ENCODE peak calls at places on chromosome 21, in nine cellular contexts. One of them, this sample, is unnamed.

GRCh38 chr21:39386194-39386593 is 37.3 kb upstream of the HMGN1 start:
- DNase-seq in iris pigment epithelial cell: no peak
- DNase-seq in HT1080: no peak
- DNase-seq in fibroblast of mammary gland: peak; percentile 51
- DNase-seq in transverse colon: no peak
- DNase-seq in AML-193: no peak
- DNase-seq in T-helper 2 cell treated with Interferon-gamma antibody and Interleukin-4, amounts not matched to agents 5 μg/mL and 100 μg/mL, for 36 hours: no peak
- DNase-seq in dermis microvascular lymphatic vessel endothelial cell: no peak
- DNase-seq in PC-3: no peak
- DNase-seq in this sample: no peak

GRCh38 chr21:14613496-14613895 is 67.4 kb upstream of the SAMSN1 start:
- DNase-seq in iris pigment epithelial cell: peak; percentile 10
- DNase-seq in HT1080: no peak
- DNase-seq in fibroblast of mammary gland: no peak
- DNase-seq in transverse colon: no peak
- DNase-seq in AML-193: no peak
- DNase-seq in T-helper 2 cell treated with Interferon-gamma antibody and Interleukin-4, amounts not matched to agents 5 μg/mL and 100 μg/mL, for 36 hours: no peak
- DNase-seq in dermis microvascular lymphatic vessel endothelial cell: no peak
- DNase-seq in PC-3: no peak
- DNase-seq in this sample: no peak

GRCh38 chr21:16942703-16943102 is 570.1 kb upstream of the CXADR start:
- DNase-seq in iris pigment epithelial cell: peak; percentile 27
- DNase-seq in HT1080: peak; percentile 30
- DNase-seq in fibroblast of mammary gland: peak; percentile 45
- DNase-seq in transverse colon: no peak
- DNase-seq in AML-193: no peak
- DNase-seq in T-helper 2 cell treated with Interferon-gamma antibody and Interleukin-4, amounts not matched to agents 5 μg/mL and 100 μg/mL, for 36 hours: no peak
- DNase-seq in dermis microvascular lymphatic vessel endothelial cell: peak; percentile 22
- DNase-seq in PC-3: peak; percentile 6
- DNase-seq in this sample: no peak

GRCh38 chr21:31987696-31988095 is 114.9 kb downstream of the HUNK start:
- DNase-seq in iris pigment epithelial cell: no peak
- DNase-seq in HT1080: no peak
- DNase-seq in fibroblast of mammary gland: no peak
- DNase-seq in transverse colon: peak; percentile 60
- DNase-seq in AML-193: no peak
- DNase-seq in T-helper 2 cell treated with Interferon-gamma antibody and Interleukin-4, amounts not matched to agents 5 μg/mL and 100 μg/mL, for 36 hours: no peak
- DNase-seq in dermis microvascular lymphatic vessel endothelial cell: no peak
- DNase-seq in PC-3: no peak
- DNase-seq in this sample: no peak

GRCh38 chr21:38819719-38820147 is 14.0 kb downstream of the ETS2 start:
- DNase-seq in iris pigment epithelial cell: peak; percentile 83
- DNase-seq in HT1080: peak; percentile 71
- DNase-seq in fibroblast of mammary gland: no peak
- DNase-seq in transverse colon: peak; percentile 68
- DNase-seq in AML-193: no peak
- DNase-seq in T-helper 2 cell treated with Interferon-gamma antibody and Interleukin-4, amounts not matched to agents 5 μg/mL and 100 μg/mL, for 36 hours: no peak
- DNase-seq in dermis microvascular lymphatic vessel endothelial cell: no peak
- DNase-seq in PC-3: peak; percentile 95
- DNase-seq in this sample: no peak

GRCh38 chr21:32494946-32495703 is 82.6 kb downstream of the EVA1C start:
- DNase-seq in iris pigment epithelial cell: peak; percentile 68
- DNase-seq in HT1080: peak; percentile 67
- DNase-seq in fibroblast of mammary gland: peak; percentile 81
- DNase-seq in transverse colon: no peak
- DNase-seq in AML-193: no peak
- DNase-seq in T-helper 2 cell treated with Interferon-gamma antibody and Interleukin-4, amounts not matched to agents 5 μg/mL and 100 μg/mL, for 36 hours: no peak
- DNase-seq in dermis microvascular lymphatic vessel endothelial cell: peak; percentile 91
- DNase-seq in PC-3: peak; percentile 89
- DNase-seq in this sample: no peak

GRCh38 chr21:19522384-19522783 is 1118.8 kb upstream of the TMPRSS15 start:
- DNase-seq in iris pigment epithelial cell: no peak
- DNase-seq in HT1080: no peak
- DNase-seq in fibroblast of mammary gland: no peak
- DNase-seq in transverse colon: no peak
- DNase-seq in AML-193: no peak
- DNase-seq in T-helper 2 cell treated with Interferon-gamma antibody and Interleukin-4, amounts not matched to agents 5 μg/mL and 100 μg/mL, for 36 hours: no peak
- DNase-seq in dermis microvascular lymphatic vessel endothelial cell: no peak
- DNase-seq in PC-3: no peak
- DNase-seq in this sample: no peak

GRCh38 chr21:33769057-33769456 is 126.8 kb downstream of the ITSN1 start:
- DNase-seq in iris pigment epithelial cell: peak; percentile 18
- DNase-seq in HT1080: no peak
- DNase-seq in fibroblast of mammary gland: no peak
- DNase-seq in transverse colon: no peak
- DNase-seq in AML-193: no peak
- DNase-seq in T-helper 2 cell treated with Interferon-gamma antibody and Interleukin-4, amounts not matched to agents 5 μg/mL and 100 μg/mL, for 36 hours: no peak
- DNase-seq in dermis microvascular lymphatic vessel endothelial cell: peak; percentile 25
- DNase-seq in PC-3: no peak
- DNase-seq in this sample: no peak

GRCh38 chr21:22965455-22966125 is 1967.4 kb downstream of the NCAM2 start:
- DNase-seq in iris pigment epithelial cell: peak; percentile 0
- DNase-seq in HT1080: peak; percentile 8
- DNase-seq in fibroblast of mammary gland: no peak
- DNase-seq in transverse colon: no peak
- DNase-seq in AML-193: no peak
- DNase-seq in T-helper 2 cell treated with Interferon-gamma antibody and Interleukin-4, amounts not matched to agents 5 μg/mL and 100 μg/mL, for 36 hours: no peak
- DNase-seq in dermis microvascular lymphatic vessel endothelial cell: no peak
- DNase-seq in PC-3: peak; percentile 4
- DNase-seq in this sample: no peak

GRCh38 chr21:34367320-34367935 is 3.6 kb downstream of the KCNE2 start:
- DNase-seq in iris pigment epithelial cell: peak; percentile 79
- DNase-seq in HT1080: peak; percentile 54
- DNase-seq in fibroblast of mammary gland: peak; percentile 67
- DNase-seq in transverse colon: peak; percentile 30
- DNase-seq in AML-193: peak; percentile 78
- DNase-seq in T-helper 2 cell treated with Interferon-gamma antibody and Interleukin-4, amounts not matched to agents 5 μg/mL and 100 μg/mL, for 36 hours: no peak
- DNase-seq in dermis microvascular lymphatic vessel endothelial cell: peak; percentile 64
- DNase-seq in PC-3: peak; percentile 93
- DNase-seq in this sample: no peak

GRCh38 chr21:44817914-44818635 is at the start of gene SUMO3:
- DNase-seq in iris pigment epithelial cell: peak; percentile 75
- DNase-seq in HT1080: peak; percentile 69
- DNase-seq in fibroblast of mammary gland: peak; percentile 74
- DNase-seq in transverse colon: peak; percentile 90
- DNase-seq in AML-193: peak; percentile 61
- DNase-seq in T-helper 2 cell treated with Interferon-gamma antibody and Interleukin-4, amounts not matched to agents 5 μg/mL and 100 μg/mL, for 36 hours: peak; percentile 89
- DNase-seq in dermis microvascular lymphatic vessel endothelial cell: peak; percentile 85
- DNase-seq in PC-3: peak; percentile 94
- DNase-seq in this sample: no peak

GRCh38 chr21:35940074-35940927 is 120.0 kb downstream of the SETD4 start:
- DNase-seq in iris pigment epithelial cell: peak; percentile 81
- DNase-seq in HT1080: peak; percentile 63
- DNase-seq in fibroblast of mammary gland: peak; percentile 86
- DNase-seq in transverse colon: peak; percentile 35
- DNase-seq in AML-193: peak; percentile 74
- DNase-seq in T-helper 2 cell treated with Interferon-gamma antibody and Interleukin-4, amounts not matched to agents 5 μg/mL and 100 μg/mL, for 36 hours: no peak
- DNase-seq in dermis microvascular lymphatic vessel endothelial cell: peak; percentile 78
- DNase-seq in PC-3: peak; percentile 86
- DNase-seq in this sample: no peak

GRCh38 chr21:17900281-17900989 is 81.3 kb upstream of the C21orf91 start:
- DNase-seq in iris pigment epithelial cell: no peak
- DNase-seq in HT1080: no peak
- DNase-seq in fibroblast of mammary gland: no peak
- DNase-seq in transverse colon: no peak
- DNase-seq in AML-193: no peak
- DNase-seq in T-helper 2 cell treated with Interferon-gamma antibody and Interleukin-4, amounts not matched to agents 5 μg/mL and 100 μg/mL, for 36 hours: no peak
- DNase-seq in dermis microvascular lymphatic vessel endothelial cell: no peak
- DNase-seq in PC-3: no peak
- DNase-seq in this sample: no peak

GRCh38 chr21:44379991-44380865 is 26.8 kb downstream of the TRPM2 start:
- DNase-seq in iris pigment epithelial cell: no peak
- DNase-seq in HT1080: no peak
- DNase-seq in fibroblast of mammary gland: no peak
- DNase-seq in transverse colon: no peak
- DNase-seq in AML-193: no peak
- DNase-seq in T-helper 2 cell treated with Interferon-gamma antibody and Interleukin-4, amounts not matched to agents 5 μg/mL and 100 μg/mL, for 36 hours: no peak
- DNase-seq in dermis microvascular lymphatic vessel endothelial cell: no peak
- DNase-seq in PC-3: no peak
- DNase-seq in this sample: no peak

GRCh38 chr21:26719750-26720149 is 125.5 kb downstream of the ADAMTS1 start:
- DNase-seq in iris pigment epithelial cell: no peak
- DNase-seq in HT1080: no peak
- DNase-seq in fibroblast of mammary gland: no peak
- DNase-seq in transverse colon: no peak
- DNase-seq in AML-193: no peak
- DNase-seq in T-helper 2 cell treated with Interferon-gamma antibody and Interleukin-4, amounts not matched to agents 5 μg/mL and 100 μg/mL, for 36 hours: no peak
- DNase-seq in dermis microvascular lymphatic vessel endothelial cell: no peak
- DNase-seq in PC-3: no peak
- DNase-seq in this sample: no peak

GRCh38 chr21:37233551-37234146 is 33.5 kb downstream of the VPS26C start:
- DNase-seq in iris pigment epithelial cell: no peak
- DNase-seq in HT1080: no peak
- DNase-seq in fibroblast of mammary gland: no peak
- DNase-seq in transverse colon: no peak
- DNase-seq in AML-193: no peak
- DNase-seq in T-helper 2 cell treated with Interferon-gamma antibody and Interleukin-4, amounts not matched to agents 5 μg/mL and 100 μg/mL, for 36 hours: no peak
- DNase-seq in dermis microvascular lymphatic vessel endothelial cell: no peak
- DNase-seq in PC-3: no peak
- DNase-seq in this sample: no peak

GRCh38 chr21:14866859-14867560 is 197.8 kb downstream of the NRIP1 start:
- DNase-seq in iris pigment epithelial cell: no peak
- DNase-seq in HT1080: no peak
- DNase-seq in fibroblast of mammary gland: no peak
- DNase-seq in transverse colon: no peak
- DNase-seq in AML-193: no peak
- DNase-seq in T-helper 2 cell treated with Interferon-gamma antibody and Interleukin-4, amounts not matched to agents 5 μg/mL and 100 μg/mL, for 36 hours: no peak
- DNase-seq in dermis microvascular lymphatic vessel endothelial cell: no peak
- DNase-seq in PC-3: no peak
- DNase-seq in this sample: no peak

GRCh38 chr21:35229290-35229689 is 180.2 kb upstream of the RUNX1 start:
- DNase-seq in iris pigment epithelial cell: no peak
- DNase-seq in HT1080: no peak
- DNase-seq in fibroblast of mammary gland: no peak
- DNase-seq in transverse colon: no peak
- DNase-seq in AML-193: no peak
- DNase-seq in T-helper 2 cell treated with Interferon-gamma antibody and Interleukin-4, amounts not matched to agents 5 μg/mL and 100 μg/mL, for 36 hours: no peak
- DNase-seq in dermis microvascular lymphatic vessel endothelial cell: no peak
- DNase-seq in PC-3: no peak
- DNase-seq in this sample: no peak

GRCh38 chr21:33977721-33978369 is 62.2 kb upstream of the ATP5PO start:
- DNase-seq in iris pigment epithelial cell: no peak
- DNase-seq in HT1080: no peak
- DNase-seq in fibroblast of mammary gland: no peak
- DNase-seq in transverse colon: no peak
- DNase-seq in AML-193: no peak
- DNase-seq in T-helper 2 cell treated with Interferon-gamma antibody and Interleukin-4, amounts not matched to agents 5 μg/mL and 100 μg/mL, for 36 hours: no peak
- DNase-seq in dermis microvascular lymphatic vessel endothelial cell: no peak
- DNase-seq in PC-3: no peak
- DNase-seq in this sample: no peak

GRCh38 chr21:45393833-45394638 is 10.9 kb upstream of the COL18A1 start:
- DNase-seq in iris pigment epithelial cell: no peak
- DNase-seq in HT1080: no peak
- DNase-seq in fibroblast of mammary gland: no peak
- DNase-seq in transverse colon: no peak
- DNase-seq in AML-193: no peak
- DNase-seq in T-helper 2 cell treated with Interferon-gamma antibody and Interleukin-4, amounts not matched to agents 5 μg/mL and 100 μg/mL, for 36 hours: no peak
- DNase-seq in dermis microvascular lymphatic vessel endothelial cell: no peak
- DNase-seq in PC-3: no peak
- DNase-seq in this sample: peak; percentile 72

GRCh38 chr21:25375675-25376074 is 231.6 kb downstream of the MRPL39 start:
- DNase-seq in iris pigment epithelial cell: peak; percentile 51
- DNase-seq in HT1080: no peak
- DNase-seq in fibroblast of mammary gland: peak; percentile 7
- DNase-seq in transverse colon: no peak
- DNase-seq in AML-193: no peak
- DNase-seq in T-helper 2 cell treated with Interferon-gamma antibody and Interleukin-4, amounts not matched to agents 5 μg/mL and 100 μg/mL, for 36 hours: no peak
- DNase-seq in dermis microvascular lymphatic vessel endothelial cell: no peak
- DNase-seq in PC-3: no peak
- DNase-seq in this sample: no peak

GRCh38 chr21:10272216-10272615 is 249.2 kb upstream of the TPTE start:
- DNase-seq in iris pigment epithelial cell: no peak
- DNase-seq in HT1080: peak; percentile 73
- DNase-seq in fibroblast of mammary gland: no peak
- DNase-seq in transverse colon: no peak
- DNase-seq in AML-193: no peak
- DNase-seq in T-helper 2 cell treated with Interferon-gamma antibody and Interleukin-4, amounts not matched to agents 5 μg/mL and 100 μg/mL, for 36 hours: no peak
- DNase-seq in dermis microvascular lymphatic vessel endothelial cell: no peak
- DNase-seq in PC-3: no peak
- DNase-seq in this sample: no peak

GRCh38 chr21:44761011-44761729 is 40.5 kb downstream of the UBE2G2 start:
- DNase-seq in iris pigment epithelial cell: no peak
- DNase-seq in HT1080: no peak
- DNase-seq in fibroblast of mammary gland: no peak
- DNase-seq in transverse colon: peak; percentile 50
- DNase-seq in AML-193: no peak
- DNase-seq in T-helper 2 cell treated with Interferon-gamma antibody and Interleukin-4, amounts not matched to agents 5 μg/mL and 100 μg/mL, for 36 hours: no peak
- DNase-seq in dermis microvascular lymphatic vessel endothelial cell: no peak
- DNase-seq in PC-3: peak; percentile 39
- DNase-seq in this sample: no peak

GRCh38 chr21:36209626-36210171 is 53.1 kb downstream of the DOP1B start:
- DNase-seq in iris pigment epithelial cell: peak; percentile 73
- DNase-seq in HT1080: peak; percentile 74
- DNase-seq in fibroblast of mammary gland: peak; percentile 83
- DNase-seq in transverse colon: peak; percentile 67
- DNase-seq in AML-193: peak; percentile 46
- DNase-seq in T-helper 2 cell treated with Interferon-gamma antibody and Interleukin-4, amounts not matched to agents 5 μg/mL and 100 μg/mL, for 36 hours: no peak
- DNase-seq in dermis microvascular lymphatic vessel endothelial cell: peak; percentile 67
- DNase-seq in PC-3: peak; percentile 83
- DNase-seq in this sample: no peak

GRCh38 chr21:45419162-45419561 is 14.2 kb downstream of the COL18A1 start:
- DNase-seq in iris pigment epithelial cell: no peak
- DNase-seq in HT1080: no peak
- DNase-seq in fibroblast of mammary gland: no peak
- DNase-seq in transverse colon: no peak
- DNase-seq in AML-193: no peak
- DNase-seq in T-helper 2 cell treated with Interferon-gamma antibody and Interleukin-4, amounts not matched to agents 5 μg/mL and 100 μg/mL, for 36 hours: no peak
- DNase-seq in dermis microvascular lymphatic vessel endothelial cell: no peak
- DNase-seq in PC-3: no peak
- DNase-seq in this sample: peak; percentile 80

GRCh38 chr21:42073140-42074099 is 2.3 kb downstream of the UMODL1 start:
- DNase-seq in iris pigment epithelial cell: no peak
- DNase-seq in HT1080: no peak
- DNase-seq in fibroblast of mammary gland: no peak
- DNase-seq in transverse colon: no peak
- DNase-seq in AML-193: no peak
- DNase-seq in T-helper 2 cell treated with Interferon-gamma antibody and Interleukin-4, amounts not matched to agents 5 μg/mL and 100 μg/mL, for 36 hours: no peak
- DNase-seq in dermis microvascular lymphatic vessel endothelial cell: no peak
- DNase-seq in PC-3: peak; percentile 18
- DNase-seq in this sample: peak; percentile 50

GRCh38 chr21:36104306-36105300 is 30.3 kb upstream of the CBR3 start:
- DNase-seq in iris pigment epithelial cell: peak; percentile 33
- DNase-seq in HT1080: peak; percentile 42
- DNase-seq in fibroblast of mammary gland: peak; percentile 77
- DNase-seq in transverse colon: peak; percentile 34
- DNase-seq in AML-193: no peak
- DNase-seq in T-helper 2 cell treated with Interferon-gamma antibody and Interleukin-4, amounts not matched to agents 5 μg/mL and 100 μg/mL, for 36 hours: peak; percentile 22
- DNase-seq in dermis microvascular lymphatic vessel endothelial cell: peak; percentile 49
- DNase-seq in PC-3: peak; percentile 77
- DNase-seq in this sample: no peak

GRCh38 chr21:29114765-29115164 is 15.7 kb upstream of the MAP3K7CL start:
- DNase-seq in iris pigment epithelial cell: peak; percentile 94
- DNase-seq in HT1080: peak; percentile 79
- DNase-seq in fibroblast of mammary gland: peak; percentile 79
- DNase-seq in transverse colon: no peak
- DNase-seq in AML-193: no peak
- DNase-seq in T-helper 2 cell treated with Interferon-gamma antibody and Interleukin-4, amounts not matched to agents 5 μg/mL and 100 μg/mL, for 36 hours: no peak
- DNase-seq in dermis microvascular lymphatic vessel endothelial cell: no peak
- DNase-seq in PC-3: peak; percentile 88
- DNase-seq in this sample: no peak

GRCh38 chr21:42079008-42079938 is 8.2 kb downstream of the UMODL1 start:
- DNase-seq in iris pigment epithelial cell: no peak
- DNase-seq in HT1080: no peak
- DNase-seq in fibroblast of mammary gland: no peak
- DNase-seq in transverse colon: no peak
- DNase-seq in AML-193: no peak
- DNase-seq in T-helper 2 cell treated with Interferon-gamma antibody and Interleukin-4, amounts not matched to agents 5 μg/mL and 100 μg/mL, for 36 hours: no peak
- DNase-seq in dermis microvascular lymphatic vessel endothelial cell: no peak
- DNase-seq in PC-3: no peak
- DNase-seq in this sample: peak; percentile 75

GRCh38 chr21:18987515-18988026 is 584.0 kb upstream of the TMPRSS15 start:
- DNase-seq in iris pigment epithelial cell: no peak
- DNase-seq in HT1080: no peak
- DNase-seq in fibroblast of mammary gland: no peak
- DNase-seq in transverse colon: no peak
- DNase-seq in AML-193: no peak
- DNase-seq in T-helper 2 cell treated with Interferon-gamma antibody and Interleukin-4, amounts not matched to agents 5 μg/mL and 100 μg/mL, for 36 hours: no peak
- DNase-seq in dermis microvascular lymphatic vessel endothelial cell: no peak
- DNase-seq in PC-3: no peak
- DNase-seq in this sample: no peak

GRCh38 chr21:42164064-42164789 is 54.7 kb upstream of the ABCG1 start:
- DNase-seq in iris pigment epithelial cell: peak; percentile 24
- DNase-seq in HT1080: no peak
- DNase-seq in fibroblast of mammary gland: no peak
- DNase-seq in transverse colon: peak; percentile 83
- DNase-seq in AML-193: peak; percentile 63
- DNase-seq in T-helper 2 cell treated with Interferon-gamma antibody and Interleukin-4, amounts not matched to agents 5 μg/mL and 100 μg/mL, for 36 hours: peak; percentile 33
- DNase-seq in dermis microvascular lymphatic vessel endothelial cell: peak; percentile 67
- DNase-seq in PC-3: peak; percentile 44
- DNase-seq in this sample: no peak